ENCODE peak calls at places on chromosomes 12 and 14, in nine cellular contexts. S is NCI-H1092; L is Daoy; C is anterior cingulate cortex; P is aorta; B is stimulated activated CD4-positive, alpha-beta T cell treated with anti-CD3 and anti-CD28 coated beads, Interleukin-15, amount 100 ng/mL, for 48 hours; X is cardiac fibroblast; D is NCI-H748 treated with DMSO at 0.1 percent for 48 hours; R is M059J. U is an unnamed sample.

GRCh38 chr12:51917746-51918453 is 10.6 kb downstream of the ACVRL1 start:
- DNase-seq in S (no peak), P (peak), C (no peak), R (no peak), L (no peak), X (no peak), D (no peak), B (no peak), U (no peak)

GRCh38 chr14:21768116-21768874 is 94.7 kb upstream of the OR4E1 start:
- DNase-seq in L (peak), D (peak), R (no peak), P (no peak), B (no peak), S (no peak), X (peak), C (no peak), U (no peak)

GRCh38 chr12:27511031-27511722 is 12.8 kb upstream of the PPFIBP1 start:
- DNase-seq in B (no peak), C (peak), X (peak), D (no peak), S (no peak), R (no peak), P (no peak), L (no peak), U (no peak)

GRCh38 chr12:43289412-43289811 is 262.6 kb downstream of the ADAMTS20 start:
- DNase-seq in R (peak), X (peak), D (no peak), L (no peak), S (no peak), P (no peak), C (no peak), B (no peak), U (no peak)

GRCh38 chr12:119783787-119784186 is 93.3 kb downstream of the CIT start:
- DNase-seq in D (no peak), S (no peak), L (no peak), X (no peak), C (no peak), R (no peak), B (no peak), P (no peak), U (no peak)

GRCh38 chr14:46920542-46920941 is 269.0 kb upstream of the RPL10L start:
- DNase-seq in C (no peak), L (no peak), P (no peak), X (no peak), B (no peak), S (no peak), R (no peak), D (no peak), U (no peak)

GRCh38 chr12:93127582-93128331 is 198.7 kb upstream of the EEA1 start:
- DNase-seq in P (peak), B (no peak), X (peak), R (no peak), L (peak), D (no peak), C (no peak), S (peak), U (no peak)

GRCh38 chr14:89447182-89447970 is 30.3 kb upstream of the FOXN3 start:
- DNase-seq in B (no peak), X (no peak), L (no peak), S (no peak), P (no peak), D (no peak), C (no peak), R (no peak), U (no peak)

GRCh38 chr14:68249534-68250517 is 430.2 kb downstream of the RAD51B start:
- DNase-seq in S (no peak), P (no peak), L (no peak), C (no peak), B (no peak), D (no peak), R (peak), X (peak), U (no peak)

GRCh38 chr14:103329421-103330347 is 4.4 kb upstream of the EIF5 start:
- DNase-seq in C (no peak), S (no peak), D (peak), R (peak), X (peak), P (no peak), B (no peak), L (no peak), U (no peak)

GRCh38 chr14:87643005-87643404 is 350.0 kb downstream of the GALC start:
- DNase-seq in L (no peak), S (no peak), D (no peak), B (no peak), P (no peak), R (no peak), C (peak), X (no peak), U (no peak)

GRCh38 chr12:100128509-100128908 is 14.2 kb downstream of the BLTP3B start:
- DNase-seq in L (peak), R (peak), D (no peak), C (peak), B (no peak), P (no peak), X (peak), S (no peak), U (no peak)

GRCh38 chr12:114770323-114770722 is 86.3 kb upstream of the TBX3 start:
- DNase-seq in S (no peak), B (no peak), C (no peak), L (no peak), D (no peak), R (peak), P (peak), X (no peak), U (no peak)

GRCh38 chr12:10722905-10723866 is at the start of gene YBX3:
- DNase-seq in C (peak), S (no peak), R (peak), P (peak), D (no peak), B (peak), X (peak), L (peak), U (peak)

GRCh38 chr14:96027356-96028335 is 11.5 kb upstream of the C14orf132 start:
- DNase-seq in X (no peak), S (no peak), B (no peak), P (no peak), R (no peak), D (no peak), C (peak), L (no peak), U (no peak)

GRCh38 chr12:40502322-40502721 is 189.9 kb upstream of the CNTN1 start:
- DNase-seq in P (no peak), R (no peak), L (no peak), D (no peak), X (no peak), C (no peak), B (no peak), S (no peak), U (no peak)

GRCh38 chr12:121968880-121969279 is 50.5 kb downstream of the CFAP251 start:
- DNase-seq in C (peak), D (no peak), R (no peak), X (no peak), L (no peak), P (no peak), S (no peak), B (no peak), U (no peak)

GRCh38 chr14:91149462-91149861 is 35.6 kb downstream of the DGLUCY start:
- DNase-seq in S (no peak), P (no peak), R (peak), D (no peak), L (peak), B (no peak), C (peak), X (peak), U (peak)

U was measured in posterior vena cava.